ENCODE peak calls at places on chromosomes 2 and 18, in five cellular contexts. E is stimulated activated CD8-positive, alpha-beta memory T cell treated with anti-CD3 and anti-CD28 coated beads, Interleukin-7, amount 100 ng/mL, for 1 hour; V is WERI-Rb-1; U is psoas muscle; C is EH. B is an unnamed sample.

GRCh38 chr2:126774290-126774689 is 118.3 kb downstream of the GYPC start:
- DNase-seq in E (no peak), V (no peak), U (no peak), C (no peak), B (no peak)

GRCh38 chr18:60146220-60146960 is 226.2 kb downstream of the MC4R start:
- DNase-seq in E (no peak), V (no peak), U (no peak), C (no peak), B (no peak)

GRCh38 chr2:143397886-143398614 is 268.8 kb downstream of the ARHGAP15 start:
- DNase-seq in E (no peak), V (no peak), U (no peak), C (peak), B (peak)

GRCh38 chr2:177551989-177552413 is 159.4 kb downstream of the AGPS start:
- DNase-seq in E (no peak), V (no peak), U (no peak), C (peak), B (no peak)

GRCh38 chr2:199738723-199739412 is 112.1 kb downstream of the FTCDNL1 start:
- DNase-seq in E (no peak), V (no peak), U (no peak), C (peak), B (peak)

GRCh38 chr2:23121968-23122648 is 262.9 kb upstream of the KLHL29 start:
- DNase-seq in E (no peak), V (no peak), U (no peak), C (no peak), B (no peak)

GRCh38 chr2:178361588-178361987 is 89.4 kb downstream of the PRKRA start:
- DNase-seq in E (no peak), V (peak), U (no peak), C (no peak), B (no peak)

GRCh38 chr18:5294113-5294617 is 1.4 kb downstream of the ZBTB14 start:
- DNase-seq in E (peak), V (peak), U (no peak), C (peak), B (no peak)

GRCh38 chr2:27249891-27250651 is 12.8 kb downstream of the SLC30A3 start:
- DNase-seq in E (peak), V (peak), U (peak), C (peak), B (no peak)

GRCh38 chr2:173997269-173997668 is 32.1 kb upstream of the SP3 start:
- DNase-seq in E (no peak), V (no peak), U (peak), C (peak), B (no peak)

GRCh38 chr2:70939847-70940580 is 4.3 kb downstream of the ATP6V1B1 start:
- DNase-seq in E (no peak), V (no peak), U (no peak), C (no peak), B (no peak)

GRCh38 chr2:133421516-133422324 is 146.5 kb downstream of the NCKAP5 start:
- DNase-seq in E (no peak), V (peak), U (no peak), C (peak), B (peak)

GRCh38 chr2:26901326-26902183 is 53.6 kb downstream of the DPYSL5 start:
- DNase-seq in E (no peak), V (peak), U (no peak), C (no peak), B (no peak)

GRCh38 chr2:72134997-72135800 is 12.5 kb downstream of the CYP26B1 start:
- DNase-seq in E (no peak), V (no peak), U (no peak), C (no peak), B (no peak)

GRCh38 chr2:34105015-34105767 is 506.1 kb upstream of the FAM98A start:
- DNase-seq in E (no peak), V (no peak), U (no peak), C (peak), B (peak)

GRCh38 chr2:70960833-70961647 is 17.4 kb upstream of the ANKRD53 start:
- DNase-seq in E (no peak), V (no peak), U (no peak), C (no peak), B (no peak)

GRCh38 chr2:65429799-65430514 is 2.4 kb downstream of the SPRED2 start:
- DNase-seq in E (no peak), V (peak), U (no peak), C (no peak), B (peak)

GRCh38 chr18:76208632-76209308 is 286.3 kb downstream of the ZNF516 start:
- DNase-seq in E (no peak), V (peak), U (no peak), C (peak), B (no peak)

GRCh38 chr2:97965146-97965545 is 30.6 kb downstream of the TMEM131 start:
- DNase-seq in E (no peak), V (no peak), U (no peak), C (no peak), B (no peak)

GRCh38 chr18:10368456-10369453 is 85.7 kb upstream of the APCDD1 start:
- DNase-seq in E (no peak), V (no peak), U (no peak), C (no peak), B (peak)

GRCh38 chr18:60347526-60348045 is 25.0 kb downstream of the MC4R start:
- DNase-seq in E (no peak), V (no peak), U (no peak), C (no peak), B (no peak)

GRCh38 chr18:10490401-10491289 is 35.2 kb upstream of the NAPG start:
- DNase-seq in E (no peak), V (peak), U (no peak), C (no peak), B (no peak)

GRCh38 chr2:226303707-226304106 is 495.9 kb downstream of the IRS1 start:
- DNase-seq in E (no peak), V (no peak), U (no peak), C (no peak), B (no peak)

GRCh38 chr2:74746480-74746879 is 87.4 kb upstream of the HK2 start:
- DNase-seq in E (no peak), V (no peak), U (no peak), C (no peak), B (no peak)

GRCh38 chr2:231376857-231377256 is 18.7 kb upstream of the B3GNT7 start:
- DNase-seq in E (no peak), V (no peak), U (no peak), C (no peak), B (no peak)

GRCh38 chr2:146143971-146144370 is 1624.1 kb upstream of the ZEB2 start:
- DNase-seq in E (no peak), V (no peak), U (no peak), C (peak), B (peak)

GRCh38 chr2:215727507-215728503 is 285.5 kb downstream of the MREG start:
- DNase-seq in E (no peak), V (no peak), U (no peak), C (peak), B (peak)

B was measured in adipocyte.